ENCODE peak calls at places on chromosomes 12 and 14, in five cellular contexts. Z is brain microvascular endothelial cell, A is AG09309, D is NCI-H1092 treated with DMSO at 0.1 percent for 48 hours, N is NT2/D1. S is an unnamed sample.

GRCh38 chr14:52117433-52117832 is 48.6 kb upstream of the NID2 start:
- DNase-seq in N (no peak), D (no peak), Z (peak), A (peak), S (no peak)

GRCh38 chr12:54337280-54337842 is 12.4 kb downstream of the COPZ1 start:
- DNase-seq in A (no peak), Z (no peak), D (peak), N (no peak), S (no peak)

GRCh38 chr14:35215110-35215872 is 76.9 kb upstream of the PSMA6 start:
- DNase-seq in A (peak), D (no peak), Z (peak), N (peak), S (peak)

GRCh38 chr14:22561661-22562579 is 27.1 kb downstream of the DAD1 start:
- DNase-seq in A (no peak), D (no peak), N (no peak), Z (no peak), S (no peak)

GRCh38 chr12:30953257-30953656 is 26.7 kb downstream of the TSPAN11 start:
- DNase-seq in Z (no peak), N (no peak), D (no peak), A (no peak), S (no peak)

GRCh38 chr12:30420561-30420960 is 275.1 kb downstream of the IPO8 start:
- DNase-seq in A (no peak), Z (peak), D (no peak), N (no peak), S (peak)

GRCh38 chr12:21559855-21560569 is 33.9 kb downstream of the SPX start:
- DNase-seq in D (no peak), N (no peak), A (peak), Z (peak), S (no peak)

GRCh38 chr14:63542231-63542999 is 762 bp downstream of the PPP2R5E start:
- DNase-seq in D (peak), Z (no peak), A (no peak), N (no peak), S (no peak)

GRCh38 chr14:63045612-63046320 is 508 bp upstream of the KCNH5 start:
- DNase-seq in N (peak), A (no peak), Z (peak), D (peak), S (peak)

GRCh38 chr12:112906712-112907414 is at the start of gene OAS1:
- DNase-seq in A (no peak), D (peak), Z (peak), N (peak), S (no peak)

GRCh38 chr12:116459921-116460666 is 99.1 kb upstream of the MAP1LC3B2 start:
- DNase-seq in Z (no peak), A (no peak), D (no peak), N (no peak), S (no peak)

GRCh38 chr12:110157539-110157938 is 33.4 kb downstream of the IFT81 start:
- DNase-seq in D (no peak), A (no peak), Z (no peak), N (no peak), S (no peak)

GRCh38 chr12:121802843-121803698 is 738 bp upstream of the SETD1B start:
- DNase-seq in Z (peak), D (peak), N (peak), A (peak), S (peak)

GRCh38 chr14:74257078-74257987 is 18.1 kb downstream of the VSX2 start:
- DNase-seq in Z (no peak), D (peak), N (no peak), A (no peak), S (no peak)

GRCh38 chr12:34016361-34016760 is 5.9 kb upstream of the ALG10 start:
- DNase-seq in N (no peak), D (no peak), A (no peak), Z (no peak), S (no peak)

GRCh38 chr12:110916295-110916875 is 4.0 kb downstream of the MYL2 start:
- DNase-seq in D (no peak), A (no peak), Z (no peak), N (no peak), S (no peak)

GRCh38 chr14:76926521-76927251 is 100.5 kb downstream of the LRRC74A start:
- DNase-seq in D (peak), N (no peak), Z (peak), A (no peak), S (no peak)

GRCh38 chr14:96663076-96663475 is 134.1 kb upstream of the VRK1 start:
- DNase-seq in N (no peak), A (no peak), Z (no peak), D (no peak), S (no peak)

GRCh38 chr12:121610239-121611149 is 15.8 kb upstream of the ORAI1 start:
- DNase-seq in N (no peak), D (no peak), Z (no peak), A (no peak), S (no peak)

GRCh38 chr12:47547077-47547476 is 158.8 kb downstream of the RPAP3 start:
- DNase-seq in A (peak), D (peak), N (peak), Z (peak), S (no peak)

GRCh38 chr12:123952037-123952436 is 20.6 kb downstream of the CCDC92 start:
- DNase-seq in A (no peak), N (no peak), D (no peak), Z (no peak), S (no peak)

GRCh38 chr12:27995406-27995805 is 22.9 kb upstream of the PTHLH start:
- DNase-seq in D (no peak), N (no peak), Z (no peak), A (no peak), S (no peak)

GRCh38 chr14:68211886-68212285 is 392.3 kb downstream of the RAD51B start:
- DNase-seq in Z (no peak), D (no peak), N (no peak), A (no peak), S (no peak)

GRCh38 chr12:52884526-52885293 is 20.2 kb downstream of the KRT8 start:
- DNase-seq in D (peak), A (no peak), Z (peak), N (no peak), S (no peak)

GRCh38 chr14:87566986-87567385 is 426.0 kb downstream of the GALC start:
- DNase-seq in N (no peak), A (no peak), D (no peak), Z (no peak), S (no peak)

GRCh38 chr14:100076630-100077029 is 11.4 kb downstream of the EVL start:
- DNase-seq in Z (peak), A (peak), D (no peak), N (no peak), S (no peak)

GRCh38 chr12:51622564-51622963 is 31.5 kb downstream of the SCN8A start:
- DNase-seq in Z (peak), N (no peak), D (no peak), A (no peak), S (peak)

GRCh38 chr14:76918176-76918750 is 92.1 kb downstream of the LRRC74A start:
- DNase-seq in D (peak), N (no peak), Z (peak), A (peak), S (peak)

GRCh38 chr14:57617510-57617909 is 123.9 kb upstream of the CCDC198 start:
- DNase-seq in Z (no peak), N (peak), D (no peak), A (no peak), S (no peak)

S was measured in astrocyte of the cerebellum.